ENCODE peak calls at places on chromosome 16, in nine cellular contexts. One of them, this sample, is unnamed.
A peak's percentile ranks its signal among the peaks of the same experiment; 100 is the strongest.

GRCh38 chr16:8517280-8517679 is 73.0 kb downstream of the TMEM114 start:
- DNase-seq in mucosa of gallbladder: peak; percentile 60
- DNase-seq in GM23248: no peak
- DNase-seq in RPMI7951: no peak
- DNase-seq in NCI-H1105 treated with DMSO at 0.1 percent for 48 hours: no peak
- DNase-seq in DMS153: no peak
- DNase-seq in non-pigmented ciliary epithelial cell: no peak
- DNase-seq in stomach: no peak
- DNase-seq in stimulated activated CD4-positive, alpha-beta T cell treated with anti-CD3 and anti-CD28 coated beads, Interleukin-1b, Interleukin-23, amount 100 ng/mL, for 4 hours: no peak
- DNase-seq in this sample: no peak

GRCh38 chr16:12166271-12166670 is 189.7 kb downstream of the SNX29 start:
- DNase-seq in mucosa of gallbladder: no peak
- DNase-seq in GM23248: no peak
- DNase-seq in RPMI7951: no peak
- DNase-seq in NCI-H1105 treated with DMSO at 0.1 percent for 48 hours: no peak
- DNase-seq in DMS153: no peak
- DNase-seq in non-pigmented ciliary epithelial cell: no peak
- DNase-seq in stomach: no peak
- DNase-seq in stimulated activated CD4-positive, alpha-beta T cell treated with anti-CD3 and anti-CD28 coated beads, Interleukin-1b, Interleukin-23, amount 100 ng/mL, for 4 hours: no peak
- DNase-seq in this sample: no peak

GRCh38 chr16:4052801-4053662 is 63.2 kb downstream of the ADCY9 start:
- DNase-seq in mucosa of gallbladder: peak; percentile 81
- DNase-seq in GM23248: peak; percentile 93
- DNase-seq in RPMI7951: peak; percentile 55
- DNase-seq in NCI-H1105 treated with DMSO at 0.1 percent for 48 hours: peak; percentile 92
- DNase-seq in DMS153: peak; percentile 98
- DNase-seq in non-pigmented ciliary epithelial cell: no peak
- DNase-seq in stomach: no peak
- DNase-seq in stimulated activated CD4-positive, alpha-beta T cell treated with anti-CD3 and anti-CD28 coated beads, Interleukin-1b, Interleukin-23, amount 100 ng/mL, for 4 hours: no peak
- DNase-seq in this sample: peak; percentile 11

GRCh38 chr16:4200000-4200780 is 41.7 kb downstream of the SRL start:
- DNase-seq in mucosa of gallbladder: peak; percentile 73
- DNase-seq in GM23248: peak; percentile 80
- DNase-seq in RPMI7951: peak; percentile 45
- DNase-seq in NCI-H1105 treated with DMSO at 0.1 percent for 48 hours: peak; percentile 1
- DNase-seq in DMS153: peak; percentile 70
- DNase-seq in non-pigmented ciliary epithelial cell: no peak
- DNase-seq in stomach: peak; percentile 81
- DNase-seq in stimulated activated CD4-positive, alpha-beta T cell treated with anti-CD3 and anti-CD28 coated beads, Interleukin-1b, Interleukin-23, amount 100 ng/mL, for 4 hours: no peak
- DNase-seq in this sample: no peak

GRCh38 chr16:67922740-67923139 is 8.9 kb downstream of the CTRL start:
- DNase-seq in mucosa of gallbladder: no peak
- DNase-seq in GM23248: no peak
- DNase-seq in RPMI7951: no peak
- DNase-seq in NCI-H1105 treated with DMSO at 0.1 percent for 48 hours: peak; percentile 39
- DNase-seq in DMS153: peak; percentile 92
- DNase-seq in non-pigmented ciliary epithelial cell: no peak
- DNase-seq in stomach: no peak
- DNase-seq in stimulated activated CD4-positive, alpha-beta T cell treated with anti-CD3 and anti-CD28 coated beads, Interleukin-1b, Interleukin-23, amount 100 ng/mL, for 4 hours: no peak
- DNase-seq in this sample: no peak

GRCh38 chr16:31471875-31472558 is at the start of gene TGFB1I1:
- DNase-seq in mucosa of gallbladder: peak; percentile 62
- DNase-seq in GM23248: peak; percentile 85
- DNase-seq in RPMI7951: peak; percentile 88
- DNase-seq in NCI-H1105 treated with DMSO at 0.1 percent for 48 hours: peak; percentile 5
- DNase-seq in DMS153: no peak
- DNase-seq in non-pigmented ciliary epithelial cell: no peak
- DNase-seq in stomach: no peak
- DNase-seq in stimulated activated CD4-positive, alpha-beta T cell treated with anti-CD3 and anti-CD28 coated beads, Interleukin-1b, Interleukin-23, amount 100 ng/mL, for 4 hours: no peak
- DNase-seq in this sample: no peak

GRCh38 chr16:12119562-12119961 is 143.0 kb downstream of the SNX29 start:
- DNase-seq in mucosa of gallbladder: no peak
- DNase-seq in GM23248: peak; percentile 57
- DNase-seq in RPMI7951: peak; percentile 47
- DNase-seq in NCI-H1105 treated with DMSO at 0.1 percent for 48 hours: no peak
- DNase-seq in DMS153: no peak
- DNase-seq in non-pigmented ciliary epithelial cell: no peak
- DNase-seq in stomach: peak; percentile 50
- DNase-seq in stimulated activated CD4-positive, alpha-beta T cell treated with anti-CD3 and anti-CD28 coated beads, Interleukin-1b, Interleukin-23, amount 100 ng/mL, for 4 hours: no peak
- DNase-seq in this sample: no peak

GRCh38 chr16:25143898-25144297 is 32.4 kb downstream of the LCMT1 start:
- DNase-seq in mucosa of gallbladder: no peak
- DNase-seq in GM23248: peak; percentile 33
- DNase-seq in RPMI7951: no peak
- DNase-seq in NCI-H1105 treated with DMSO at 0.1 percent for 48 hours: no peak
- DNase-seq in DMS153: no peak
- DNase-seq in non-pigmented ciliary epithelial cell: no peak
- DNase-seq in stomach: no peak
- DNase-seq in stimulated activated CD4-positive, alpha-beta T cell treated with anti-CD3 and anti-CD28 coated beads, Interleukin-1b, Interleukin-23, amount 100 ng/mL, for 4 hours: no peak
- DNase-seq in this sample: no peak

GRCh38 chr16:57480754-57481230 is 5.5 kb downstream of the DOK4 start:
- DNase-seq in mucosa of gallbladder: no peak
- DNase-seq in GM23248: no peak
- DNase-seq in RPMI7951: no peak
- DNase-seq in NCI-H1105 treated with DMSO at 0.1 percent for 48 hours: no peak
- DNase-seq in DMS153: no peak
- DNase-seq in non-pigmented ciliary epithelial cell: no peak
- DNase-seq in stomach: no peak
- DNase-seq in stimulated activated CD4-positive, alpha-beta T cell treated with anti-CD3 and anti-CD28 coated beads, Interleukin-1b, Interleukin-23, amount 100 ng/mL, for 4 hours: no peak
- DNase-seq in this sample: no peak

GRCh38 chr16:17273142-17273561 is 197.6 kb downstream of the XYLT1 start:
- DNase-seq in mucosa of gallbladder: no peak
- DNase-seq in GM23248: peak; percentile 97
- DNase-seq in RPMI7951: peak; percentile 81
- DNase-seq in NCI-H1105 treated with DMSO at 0.1 percent for 48 hours: no peak
- DNase-seq in DMS153: no peak
- DNase-seq in non-pigmented ciliary epithelial cell: peak; percentile 40
- DNase-seq in stomach: no peak
- DNase-seq in stimulated activated CD4-positive, alpha-beta T cell treated with anti-CD3 and anti-CD28 coated beads, Interleukin-1b, Interleukin-23, amount 100 ng/mL, for 4 hours: no peak
- DNase-seq in this sample: no peak

GRCh38 chr16:12403746-12404658 is 399.7 kb downstream of the CPPED1 start:
- DNase-seq in mucosa of gallbladder: no peak
- DNase-seq in GM23248: no peak
- DNase-seq in RPMI7951: no peak
- DNase-seq in NCI-H1105 treated with DMSO at 0.1 percent for 48 hours: no peak
- DNase-seq in DMS153: peak; percentile 44
- DNase-seq in non-pigmented ciliary epithelial cell: no peak
- DNase-seq in stomach: no peak
- DNase-seq in stimulated activated CD4-positive, alpha-beta T cell treated with anti-CD3 and anti-CD28 coated beads, Interleukin-1b, Interleukin-23, amount 100 ng/mL, for 4 hours: no peak
- DNase-seq in this sample: no peak

GRCh38 chr16:983044-984030 is 1.8 kb downstream of the SOX8 start:
- DNase-seq in mucosa of gallbladder: no peak
- DNase-seq in GM23248: no peak
- DNase-seq in RPMI7951: no peak
- DNase-seq in NCI-H1105 treated with DMSO at 0.1 percent for 48 hours: no peak
- DNase-seq in DMS153: no peak
- DNase-seq in non-pigmented ciliary epithelial cell: no peak
- DNase-seq in stomach: no peak
- DNase-seq in stimulated activated CD4-positive, alpha-beta T cell treated with anti-CD3 and anti-CD28 coated beads, Interleukin-1b, Interleukin-23, amount 100 ng/mL, for 4 hours: no peak
- DNase-seq in this sample: no peak

This sample was measured in NCI-H526 treated with DMSO at 0.1 percent for 48 hours.